ENCODE peak calls at places on chromosome 1, in eight cellular contexts. One of them, this sample, is unnamed.
A peak's percentile ranks its signal among the peaks of the same experiment; 100 is the strongest.

GRCh38 chr1:24983006-24983680 is 53.1 kb upstream of the RUNX3 start:
- DNase-seq in GM12878: no peak
- DNase-seq in A549: no peak
- DNase-seq in endothelial cell of umbilical vein: no peak
- DNase-seq in HepG2: no peak
- DNase-seq in HCT116: no peak
- DNase-seq in H1: no peak
- DNase-seq in K562: no peak
- DNase-seq in this sample: no peak

GRCh38 chr1:183048087-183049085 is 25.2 kb downstream of the LAMC1 start:
- DNase-seq in K562: no peak
- DNase-seq in H1: no peak
- DNase-seq in A549: no peak
- DNase-seq in HepG2: no peak
- DNase-seq in GM12878: peak; percentile 78
- DNase-seq in endothelial cell of umbilical vein: no peak
- DNase-seq in HCT116: no peak
- DNase-seq in this sample: no peak

GRCh38 chr1:226429051-226429461 is 21.2 kb upstream of the PARP1 start:
- DNase-seq in GM12878: no peak
- DNase-seq in K562: no peak
- DNase-seq in A549: no peak
- DNase-seq in endothelial cell of umbilical vein: no peak
- DNase-seq in HepG2: no peak
- DNase-seq in H1: no peak
- DNase-seq in HCT116: no peak
- DNase-seq in this sample: peak; percentile 88

GRCh38 chr1:91745649-91746383 is 140.1 kb downstream of the TGFBR3 start:
- DNase-seq in A549: no peak
- DNase-seq in endothelial cell of umbilical vein: peak; percentile 42
- DNase-seq in HepG2: no peak
- DNase-seq in GM12878: no peak
- DNase-seq in K562: no peak
- DNase-seq in HCT116: no peak
- DNase-seq in H1: no peak
- DNase-seq in this sample: no peak

GRCh38 chr1:85201340-85202091 is 700 bp upstream of the SYDE2 start:
- DNase-seq in GM12878: no peak
- DNase-seq in HepG2: peak; percentile 52
- DNase-seq in endothelial cell of umbilical vein: peak; percentile 61
- DNase-seq in A549: peak; percentile 58
- DNase-seq in H1: peak; percentile 91
- DNase-seq in HCT116: no peak
- DNase-seq in K562: peak; percentile 74
- DNase-seq in this sample: peak; percentile 72

GRCh38 chr1:8552135-8552534 is 234.2 kb downstream of the SLC45A1 start:
- DNase-seq in endothelial cell of umbilical vein: no peak
- DNase-seq in A549: no peak
- DNase-seq in GM12878: no peak
- DNase-seq in HCT116: no peak
- DNase-seq in H1: no peak
- DNase-seq in K562: no peak
- DNase-seq in HepG2: peak; percentile 68
- DNase-seq in this sample: no peak

GRCh38 chr1:240806201-240806745 is 194.3 kb upstream of the GREM2 start:
- DNase-seq in A549: no peak
- DNase-seq in endothelial cell of umbilical vein: no peak
- DNase-seq in HCT116: no peak
- DNase-seq in K562: no peak
- DNase-seq in H1: no peak
- DNase-seq in HepG2: no peak
- DNase-seq in GM12878: no peak
- DNase-seq in this sample: no peak

GRCh38 chr1:247647864-247648263 is 31.7 kb downstream of the OR13G1 start:
- DNase-seq in HepG2: no peak
- DNase-seq in GM12878: no peak
- DNase-seq in HCT116: no peak
- DNase-seq in A549: no peak
- DNase-seq in H1: no peak
- DNase-seq in K562: no peak
- DNase-seq in endothelial cell of umbilical vein: no peak
- DNase-seq in this sample: no peak

GRCh38 chr1:219871427-219872057 is 56.8 kb downstream of the SLC30A10 start:
- DNase-seq in HepG2: no peak
- DNase-seq in A549: no peak
- DNase-seq in GM12878: no peak
- DNase-seq in K562: no peak
- DNase-seq in endothelial cell of umbilical vein: no peak
- DNase-seq in HCT116: no peak
- DNase-seq in H1: no peak
- DNase-seq in this sample: no peak

GRCh38 chr1:44174630-44175029 is 33.2 kb upstream of the KLF18 start:
- DNase-seq in H1: no peak
- DNase-seq in GM12878: no peak
- DNase-seq in HCT116: no peak
- DNase-seq in A549: no peak
- DNase-seq in HepG2: no peak
- DNase-seq in endothelial cell of umbilical vein: no peak
- DNase-seq in K562: no peak
- DNase-seq in this sample: no peak

GRCh38 chr1:33292726-33293340 is 28.1 kb downstream of the A3GALT2 start:
- DNase-seq in H1: no peak
- DNase-seq in A549: no peak
- DNase-seq in HCT116: no peak
- DNase-seq in endothelial cell of umbilical vein: no peak
- DNase-seq in HepG2: no peak
- DNase-seq in GM12878: no peak
- DNase-seq in K562: no peak
- DNase-seq in this sample: no peak

GRCh38 chr1:15350151-15350550 is 59.5 kb upstream of the EFHD2 start:
- DNase-seq in HepG2: no peak
- DNase-seq in H1: no peak
- DNase-seq in GM12878: no peak
- DNase-seq in endothelial cell of umbilical vein: no peak
- DNase-seq in HCT116: no peak
- DNase-seq in A549: no peak
- DNase-seq in K562: no peak
- DNase-seq in this sample: no peak

GRCh38 chr1:23779826-23780371 is 1.7 kb downstream of the PITHD1 start:
- DNase-seq in K562: no peak
- DNase-seq in GM12878: no peak
- DNase-seq in A549: peak; percentile 36
- DNase-seq in HepG2: no peak
- DNase-seq in endothelial cell of umbilical vein: peak; percentile 24
- DNase-seq in HCT116: no peak
- DNase-seq in H1: no peak
- DNase-seq in this sample: no peak

GRCh38 chr1:202505356-202505755 is 156.9 kb downstream of the PPP1R12B start:
- DNase-seq in GM12878: no peak
- DNase-seq in H1: no peak
- DNase-seq in K562: no peak
- DNase-seq in endothelial cell of umbilical vein: peak; percentile 30
- DNase-seq in HCT116: no peak
- DNase-seq in HepG2: no peak
- DNase-seq in A549: no peak
- DNase-seq in this sample: no peak

GRCh38 chr1:238485062-238485905 is 594.6 kb upstream of the ZP4 start:
- DNase-seq in HCT116: no peak
- DNase-seq in GM12878: no peak
- DNase-seq in H1: no peak
- DNase-seq in A549: peak; percentile 43
- DNase-seq in K562: no peak
- DNase-seq in endothelial cell of umbilical vein: no peak
- DNase-seq in HepG2: no peak
- DNase-seq in this sample: peak; percentile 70

DNA sequence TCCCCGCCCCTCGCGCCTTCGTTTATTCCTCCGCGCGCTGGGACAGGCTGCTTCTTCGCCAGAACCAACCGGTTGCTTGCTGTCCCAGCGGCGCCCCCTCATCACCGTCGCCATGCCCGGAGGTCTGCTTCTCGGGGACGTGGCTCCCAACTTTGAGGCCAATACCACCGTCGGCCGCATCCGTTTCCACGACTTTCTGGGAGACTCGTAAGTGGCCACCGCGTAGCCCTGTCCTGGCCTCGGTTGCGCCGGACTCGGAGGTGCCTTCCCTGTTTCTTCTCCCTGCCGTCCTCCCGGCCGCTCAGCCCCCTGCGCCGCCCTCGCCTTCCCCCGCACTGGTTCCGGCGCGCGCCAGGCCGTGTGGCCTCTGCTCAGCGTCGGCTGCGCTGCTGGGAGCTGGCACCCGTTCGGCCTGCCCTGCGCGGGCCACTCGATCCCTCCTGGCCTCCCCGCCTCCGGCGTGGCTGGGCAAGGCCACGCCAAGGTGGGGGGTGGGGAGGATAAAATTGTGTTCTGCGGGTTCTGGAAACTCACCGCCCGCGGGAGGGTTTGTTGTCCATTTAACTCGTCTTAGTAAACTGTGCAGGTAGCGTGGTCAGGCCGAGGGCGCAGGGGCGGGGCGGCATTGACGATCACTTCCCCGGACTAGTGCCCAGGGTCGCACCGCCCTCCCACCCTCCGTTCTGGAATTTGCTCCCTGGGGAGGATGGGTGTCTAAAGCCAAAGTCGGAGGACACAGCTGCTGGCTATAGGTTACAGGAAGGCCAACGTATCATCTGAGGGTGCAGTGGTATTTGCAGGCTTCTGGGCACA is at the start of gene PRDX6:
- DNase-seq in A549: no peak
- DNase-seq in K562: no peak
- DNase-seq in H1: peak; percentile 84
- DNase-seq in HCT116: peak; percentile 2
- DNase-seq in HepG2: peak; percentile 48
- DNase-seq in endothelial cell of umbilical vein: peak; percentile 80
- DNase-seq in GM12878: no peak
- DNase-seq in this sample: peak; percentile 87
- TF ChIP-seq POLR2A in A549: peak; percentile 79
- TF ChIP-seq POLR2A in K562: peak; percentile 97
- TF ChIP-seq POLR2A in H1: peak; percentile 80
- TF ChIP-seq POLR2A in HCT116: peak; percentile 79
- TF ChIP-seq POLR2A in HepG2: peak; percentile 84
- TF ChIP-seq POLR2A in endothelial cell of umbilical vein: peak; percentile 78
- TF ChIP-seq POLR2A in GM12878: peak; percentile 91
- TF ChIP-seq POLR2A in this sample: peak; percentile 78

DNA sequence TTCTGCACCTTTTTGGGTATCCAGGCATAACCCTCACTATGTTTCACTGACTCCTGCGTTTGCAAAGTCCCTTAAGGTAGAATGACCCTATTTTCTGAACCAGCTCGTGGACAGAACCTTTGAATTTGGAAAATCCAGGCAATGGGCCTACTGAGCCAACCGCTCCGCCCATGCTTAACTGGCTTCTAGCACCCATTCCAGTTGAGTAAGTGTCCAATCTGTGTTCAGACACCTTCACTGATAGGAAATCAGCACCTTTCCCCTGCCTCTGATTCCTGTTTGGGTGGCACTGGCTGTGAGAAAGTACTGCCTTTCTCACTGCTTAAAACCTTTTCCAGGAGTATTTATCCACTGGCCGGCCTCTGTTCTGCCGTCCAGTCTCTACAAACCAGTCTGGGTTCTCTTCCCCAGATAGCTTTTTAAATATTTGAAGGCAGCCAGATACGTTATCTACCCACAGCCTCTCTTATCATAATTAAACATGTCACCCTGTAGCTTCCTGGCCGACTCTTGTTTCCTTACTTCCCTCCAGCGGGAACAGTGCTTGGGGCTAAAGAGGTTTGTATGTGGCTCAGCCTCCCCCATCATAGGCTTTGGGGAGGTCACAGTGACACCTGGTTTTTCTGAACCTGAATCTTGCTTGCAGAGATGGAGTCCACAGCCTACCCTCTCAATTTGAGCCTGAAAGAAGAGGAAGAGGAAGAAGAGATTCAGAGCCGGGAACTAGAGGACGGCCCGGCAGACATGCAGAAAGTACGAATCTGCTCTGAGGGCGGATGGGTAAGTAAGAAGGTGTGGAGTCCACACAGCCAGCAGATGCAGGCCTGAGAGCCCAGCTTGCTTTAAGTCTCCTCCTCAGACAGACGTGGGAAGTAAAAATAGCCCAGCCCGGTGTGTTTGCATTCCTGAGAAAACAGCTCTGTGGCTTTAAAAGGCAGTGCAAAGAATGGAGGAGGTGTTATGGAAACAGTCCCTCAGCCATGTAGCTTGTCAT is 1.3 kb downstream of the POGK start:
- DNase-seq in HCT116: no peak
- DNase-seq in GM12878: no peak
- DNase-seq in A549: no peak
- DNase-seq in H1: no peak
- DNase-seq in endothelial cell of umbilical vein: peak; percentile 47
- DNase-seq in HepG2: no peak
- DNase-seq in K562: peak; percentile 70
- DNase-seq in this sample: no peak
- TF ChIP-seq MAX in HCT116: no peak
- TF ChIP-seq MAX in GM12878: no peak
- TF ChIP-seq MAX in A549: no peak
- TF ChIP-seq MAX in H1: no peak
- TF ChIP-seq MAX in endothelial cell of umbilical vein: no peak
- TF ChIP-seq MAX in HepG2: no peak
- TF ChIP-seq MAX in K562: no peak
- TF ChIP-seq MAX in this sample: no peak

DNA sequence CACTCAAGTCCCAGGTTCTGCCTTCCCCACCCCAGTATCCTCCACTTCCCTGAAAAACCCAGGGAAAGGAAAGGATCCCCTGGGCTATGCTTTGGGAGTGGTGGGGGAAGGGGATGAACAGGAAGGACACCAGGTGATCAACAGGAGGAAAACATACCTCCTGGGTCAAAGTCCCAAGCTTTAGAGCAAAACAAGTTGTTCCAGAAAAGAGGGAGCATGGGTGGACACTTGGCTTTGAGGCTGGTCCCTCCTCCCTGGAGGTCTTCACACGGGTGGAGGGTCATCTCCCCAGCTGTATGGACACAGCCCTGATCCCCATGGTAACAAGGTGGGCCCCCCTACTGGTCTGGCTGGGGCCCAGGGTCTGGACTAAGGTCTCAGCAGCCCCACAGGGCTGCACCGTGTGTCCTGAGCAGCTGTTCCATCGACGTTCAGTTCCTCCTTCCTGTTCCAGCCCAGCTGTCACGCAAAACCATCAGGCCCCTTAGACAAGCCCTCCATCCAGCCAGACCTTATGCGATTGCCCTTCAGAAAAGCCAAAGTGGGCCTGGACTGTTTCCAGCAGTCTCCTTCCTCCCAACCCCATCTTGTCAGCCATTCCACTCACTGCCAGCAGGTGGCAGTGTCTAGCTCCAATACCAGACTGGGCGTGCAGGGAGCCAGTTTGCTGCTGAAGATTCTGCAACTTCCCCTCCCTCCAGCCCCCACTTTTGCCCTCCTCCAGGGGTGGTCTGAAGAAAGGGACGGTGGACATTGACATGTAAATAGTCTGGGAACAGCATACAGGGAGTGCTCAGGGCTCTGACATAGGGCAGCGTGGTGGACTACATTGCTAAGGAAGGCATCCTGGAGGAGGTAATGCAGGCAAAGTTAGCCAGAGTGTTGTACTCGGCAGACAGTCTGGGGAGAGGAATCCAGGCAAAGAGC is 2.9 kb upstream of the PDZK1IP1 start:
- DNase-seq in HCT116: peak; percentile 42
- DNase-seq in H1: peak; percentile 91
- DNase-seq in endothelial cell of umbilical vein: peak; percentile 76
- DNase-seq in HepG2: peak; percentile 91
- DNase-seq in GM12878: no peak
- DNase-seq in A549: peak; percentile 62
- DNase-seq in K562: peak; percentile 88
- DNase-seq in this sample: peak; percentile 76
- TF ChIP-seq POLR2A in HCT116: no peak
- TF ChIP-seq POLR2A in H1: no peak
- TF ChIP-seq POLR2A in endothelial cell of umbilical vein: no peak
- TF ChIP-seq POLR2A in HepG2: peak; percentile 76
- TF ChIP-seq POLR2A in GM12878: no peak
- TF ChIP-seq POLR2A in A549: no peak
- TF ChIP-seq POLR2A in K562: no peak
- TF ChIP-seq POLR2A in this sample: no peak

GRCh38 chr1:151398691-151399065 is 695 bp upstream of the PSMB4 start:
- DNase-seq in A549: no peak
- DNase-seq in HCT116: no peak
- DNase-seq in HepG2: no peak
- DNase-seq in GM12878: no peak
- DNase-seq in endothelial cell of umbilical vein: no peak
- DNase-seq in K562: no peak
- DNase-seq in H1: no peak
- DNase-seq in this sample: no peak
- TF ChIP-seq MAX in A549: no peak
- TF ChIP-seq MAX in HCT116: no peak
- TF ChIP-seq MAX in HepG2: no peak
- TF ChIP-seq MAX in GM12878: no peak
- TF ChIP-seq MAX in endothelial cell of umbilical vein: no peak
- TF ChIP-seq MAX in K562: no peak
- TF ChIP-seq MAX in H1: no peak
- TF ChIP-seq MAX in this sample: no peak